ENCODE peak calls at places on chromosomes 5 and 9, in four cellular contexts. A, C, Y and E are unnamed samples.

GRCh38 chr5:132754947-132755346 is 7.7 kb downstream of the CCNI2 start:
- DNase-seq in Y (no peak), A (no peak), C (peak), E (no peak)

GRCh38 chr5:12876541-12877298 is 972.5 kb upstream of the CTNND2 start:
- DNase-seq in A (no peak), Y (no peak), C (no peak), E (no peak)

GRCh38 chr5:103867857-103868598 is 305.4 kb upstream of the NUDT12 start:
- DNase-seq in Y (no peak), C (no peak), A (no peak), E (no peak)

GRCh38 chr9:2955616-2956015 is 111.7 kb upstream of the PUM3 start:
- DNase-seq in C (no peak), A (no peak), Y (no peak), E (no peak)

GRCh38 chr9:106936680-106937079 is 73.7 kb downstream of the ZNF462 start:
- DNase-seq in A (no peak), C (no peak), Y (no peak), E (no peak)

GRCh38 chr5:156589859-156590216 is 260.3 kb upstream of the PPP1R2B start:
- DNase-seq in C (no peak), A (no peak), Y (no peak), E (no peak)

GRCh38 chr5:78514427-78515345 is 133.9 kb downstream of the LHFPL2 start:
- DNase-seq in A (no peak), Y (no peak), C (peak), E (no peak)

GRCh38 chr5:172658869-172659513 is 17.9 kb downstream of the NEURL1B start:
- DNase-seq in Y (no peak), C (no peak), A (no peak), E (no peak)

GRCh38 chr9:109249615-109250014 is 71.2 kb downstream of the EPB41L4B start:
- DNase-seq in C (no peak), A (no peak), Y (no peak), E (no peak)